ENCODE peak calls at places on chromosomes 4 and X, in nine cellular contexts. One of them, this sample, is unnamed.

GRCh38 chr4:126583509-126583908 is 1049.2 kb upstream of the INTU start:
- DNase-seq in suprapubic skin: no peak
- DNase-seq in neural crest cell: no peak
- DNase-seq in activated B cell treated with CpG ODN at 0.5 μM for 24 hours: no peak
- DNase-seq in cardiac muscle cell: peak
- DNase-seq in pancreas: no peak
- DNase-seq in omental fat pad: no peak
- DNase-seq in GM20000: no peak
- DNase-seq in Panc1: no peak
- DNase-seq in this sample: no peak

GRCh38 chr4:52051213-52051614 is at the start of gene SPATA18:
- DNase-seq in activated B cell treated with CpG ODN at 0.5 μM for 24 hours: no peak
- DNase-seq in cardiac muscle cell: peak
- DNase-seq in omental fat pad: no peak
- DNase-seq in pancreas: peak
- DNase-seq in suprapubic skin: peak
- DNase-seq in Panc1: no peak
- DNase-seq in GM20000: peak
- DNase-seq in neural crest cell: peak
- DNase-seq in this sample: no peak

GRCh38 chr4:151540728-151541437 is 131.9 kb downstream of the FHIP1A start:
- DNase-seq in Panc1: peak
- DNase-seq in suprapubic skin: no peak
- DNase-seq in omental fat pad: no peak
- DNase-seq in GM20000: no peak
- DNase-seq in pancreas: no peak
- DNase-seq in cardiac muscle cell: no peak
- DNase-seq in activated B cell treated with CpG ODN at 0.5 μM for 24 hours: no peak
- DNase-seq in neural crest cell: no peak
- DNase-seq in this sample: peak

GRCh38 chr4:25160714-25161598 is 707 bp upstream of the SEPSECS start:
- DNase-seq in activated B cell treated with CpG ODN at 0.5 μM for 24 hours: no peak
- DNase-seq in omental fat pad: no peak
- DNase-seq in neural crest cell: no peak
- DNase-seq in Panc1: no peak
- DNase-seq in suprapubic skin: no peak
- DNase-seq in pancreas: no peak
- DNase-seq in GM20000: no peak
- DNase-seq in cardiac muscle cell: no peak
- DNase-seq in this sample: no peak

GRCh38 chr4:141654098-141654497 is 17.7 kb downstream of the IL15 start:
- DNase-seq in pancreas: no peak
- DNase-seq in neural crest cell: peak
- DNase-seq in activated B cell treated with CpG ODN at 0.5 μM for 24 hours: no peak
- DNase-seq in GM20000: no peak
- DNase-seq in omental fat pad: no peak
- DNase-seq in cardiac muscle cell: peak
- DNase-seq in suprapubic skin: peak
- DNase-seq in Panc1: no peak
- DNase-seq in this sample: no peak

GRCh38 chr4:48913346-48913745 is 6.8 kb upstream of the OCIAD2 start:
- DNase-seq in GM20000: no peak
- DNase-seq in cardiac muscle cell: no peak
- DNase-seq in neural crest cell: no peak
- DNase-seq in pancreas: no peak
- DNase-seq in omental fat pad: no peak
- DNase-seq in Panc1: peak
- DNase-seq in activated B cell treated with CpG ODN at 0.5 μM for 24 hours: no peak
- DNase-seq in suprapubic skin: no peak
- DNase-seq in this sample: peak

GRCh38 chr4:43132010-43132582 is 239.6 kb downstream of the GRXCR1 start:
- DNase-seq in Panc1: no peak
- DNase-seq in omental fat pad: peak
- DNase-seq in GM20000: peak
- DNase-seq in activated B cell treated with CpG ODN at 0.5 μM for 24 hours: no peak
- DNase-seq in suprapubic skin: no peak
- DNase-seq in cardiac muscle cell: peak
- DNase-seq in neural crest cell: peak
- DNase-seq in pancreas: peak
- DNase-seq in this sample: peak

GRCh38 chr4:106763044-106763443 is 273.1 kb downstream of the DKK2 start:
- DNase-seq in Panc1: no peak
- DNase-seq in neural crest cell: no peak
- DNase-seq in GM20000: no peak
- DNase-seq in suprapubic skin: no peak
- DNase-seq in pancreas: no peak
- DNase-seq in omental fat pad: no peak
- DNase-seq in activated B cell treated with CpG ODN at 0.5 μM for 24 hours: no peak
- DNase-seq in cardiac muscle cell: peak
- DNase-seq in this sample: no peak

GRCh38 chr4:160372390-160372789 is 1269.5 kb downstream of the RAPGEF2 start:
- DNase-seq in GM20000: no peak
- DNase-seq in activated B cell treated with CpG ODN at 0.5 μM for 24 hours: no peak
- DNase-seq in pancreas: no peak
- DNase-seq in Panc1: no peak
- DNase-seq in cardiac muscle cell: no peak
- DNase-seq in omental fat pad: no peak
- DNase-seq in suprapubic skin: no peak
- DNase-seq in neural crest cell: no peak
- DNase-seq in this sample: no peak

GRCh38 chr4:160373911-160374310 is 1271.0 kb downstream of the RAPGEF2 start:
- DNase-seq in suprapubic skin: no peak
- DNase-seq in neural crest cell: no peak
- DNase-seq in activated B cell treated with CpG ODN at 0.5 μM for 24 hours: no peak
- DNase-seq in pancreas: no peak
- DNase-seq in cardiac muscle cell: no peak
- DNase-seq in omental fat pad: no peak
- DNase-seq in Panc1: no peak
- DNase-seq in GM20000: no peak
- DNase-seq in this sample: no peak

GRCh38 chr4:160371446-160371845 is 1268.6 kb downstream of the RAPGEF2 start:
- DNase-seq in activated B cell treated with CpG ODN at 0.5 μM for 24 hours: no peak
- DNase-seq in neural crest cell: no peak
- DNase-seq in suprapubic skin: no peak
- DNase-seq in Panc1: no peak
- DNase-seq in GM20000: no peak
- DNase-seq in omental fat pad: no peak
- DNase-seq in pancreas: no peak
- DNase-seq in cardiac muscle cell: no peak
- DNase-seq in this sample: no peak

GRCh38 chr4:160364217-160364616 is 1261.3 kb downstream of the RAPGEF2 start:
- DNase-seq in neural crest cell: no peak
- DNase-seq in Panc1: no peak
- DNase-seq in activated B cell treated with CpG ODN at 0.5 μM for 24 hours: no peak
- DNase-seq in GM20000: no peak
- DNase-seq in omental fat pad: no peak
- DNase-seq in cardiac muscle cell: no peak
- DNase-seq in pancreas: no peak
- DNase-seq in suprapubic skin: no peak
- DNase-seq in this sample: no peak

DNA sequence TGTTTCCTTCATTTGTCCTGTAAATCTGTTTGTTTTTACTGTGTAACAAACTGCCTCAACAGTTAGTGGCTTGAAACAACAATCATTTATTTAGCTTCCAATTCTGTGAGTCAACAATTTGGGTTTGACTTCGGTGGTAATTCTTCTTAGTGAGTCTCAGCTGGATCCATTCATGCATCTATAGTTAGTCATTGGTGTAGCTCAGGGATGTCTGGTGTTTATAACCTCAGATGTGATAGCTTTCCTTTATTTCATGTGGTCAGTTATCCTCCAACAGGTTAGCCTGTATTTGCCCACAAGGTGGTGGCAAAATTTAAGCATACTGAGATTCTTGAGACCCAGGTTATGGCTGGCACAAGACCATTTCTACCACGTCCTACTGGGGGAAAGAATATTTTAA is 1267.2 kb downstream of the RAPGEF2 start:
- DNase-seq in omental fat pad: no peak
- DNase-seq in pancreas: no peak
- DNase-seq in activated B cell treated with CpG ODN at 0.5 μM for 24 hours: no peak
- DNase-seq in cardiac muscle cell: no peak
- DNase-seq in suprapubic skin: no peak
- DNase-seq in GM20000: no peak
- DNase-seq in neural crest cell: no peak
- DNase-seq in Panc1: no peak
- DNase-seq in this sample: peak
- TF ChIP-seq CTCF in omental fat pad: no peak
- TF ChIP-seq CTCF in pancreas: no peak
- TF ChIP-seq CTCF in activated B cell treated with CpG ODN at 0.5 μM for 24 hours: no peak
- TF ChIP-seq CTCF in cardiac muscle cell: no peak
- TF ChIP-seq CTCF in suprapubic skin: no peak
- TF ChIP-seq CTCF in GM20000: no peak
- TF ChIP-seq CTCF in neural crest cell: no peak
- TF ChIP-seq CTCF in Panc1: no peak
- TF ChIP-seq CTCF in this sample: no peak

GRCh38 chrX:70134116-70134477 is 850 bp downstream of the IGBP1 start:
- DNase-seq in Panc1: no peak
- DNase-seq in cardiac muscle cell: peak
- DNase-seq in neural crest cell: no peak
- DNase-seq in suprapubic skin: no peak
- DNase-seq in GM20000: no peak
- DNase-seq in omental fat pad: no peak
- DNase-seq in activated B cell treated with CpG ODN at 0.5 μM for 24 hours: no peak
- DNase-seq in pancreas: no peak
- DNase-seq in this sample: no peak
- TF ChIP-seq CTCF in Panc1: no peak
- TF ChIP-seq CTCF in cardiac muscle cell: no peak
- TF ChIP-seq CTCF in neural crest cell: no peak
- TF ChIP-seq CTCF in suprapubic skin: no peak
- TF ChIP-seq CTCF in GM20000: no peak
- TF ChIP-seq CTCF in omental fat pad: no peak
- TF ChIP-seq CTCF in activated B cell treated with CpG ODN at 0.5 μM for 24 hours: no peak
- TF ChIP-seq CTCF in pancreas: no peak
- TF ChIP-seq CTCF in this sample: no peak

DNA sequence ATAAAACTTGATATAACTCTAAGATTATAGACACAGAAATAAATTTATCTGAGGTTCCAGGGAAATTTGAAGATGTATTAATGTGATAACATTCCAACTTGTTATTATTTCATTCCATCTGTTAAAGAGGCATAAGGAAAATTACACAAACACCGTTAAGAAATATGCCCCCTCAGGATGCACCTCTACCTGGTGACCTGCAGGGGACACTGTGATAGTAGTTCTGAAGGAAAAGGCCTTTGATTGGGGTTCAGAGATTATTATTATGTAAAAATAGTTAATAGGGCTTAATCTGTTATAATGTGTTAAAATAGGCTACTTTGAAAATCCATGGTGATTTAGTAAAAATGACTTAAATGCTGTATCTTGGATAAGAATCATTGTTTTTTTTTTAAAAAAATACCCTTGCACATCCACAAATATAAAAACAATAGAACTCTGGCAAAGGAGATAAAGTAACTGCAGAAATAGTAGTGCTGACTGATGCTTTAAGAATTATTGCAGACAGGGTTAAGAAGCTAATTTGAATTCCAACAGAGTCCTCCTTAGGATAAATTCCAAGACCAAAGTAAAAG is 6.1 kb upstream of the ABRAXAS1 start:
- DNase-seq in cardiac muscle cell: peak
- DNase-seq in GM20000: peak
- DNase-seq in activated B cell treated with CpG ODN at 0.5 μM for 24 hours: no peak
- DNase-seq in omental fat pad: no peak
- DNase-seq in suprapubic skin: no peak
- DNase-seq in Panc1: peak
- DNase-seq in neural crest cell: no peak
- DNase-seq in pancreas: no peak
- DNase-seq in this sample: no peak
- TF ChIP-seq CTCF in cardiac muscle cell: peak
- TF ChIP-seq CTCF in GM20000: peak
- TF ChIP-seq CTCF in activated B cell treated with CpG ODN at 0.5 μM for 24 hours: peak
- TF ChIP-seq CTCF in omental fat pad: no peak
- TF ChIP-seq CTCF in suprapubic skin: no peak
- TF ChIP-seq CTCF in Panc1: peak
- TF ChIP-seq CTCF in neural crest cell: peak
- TF ChIP-seq CTCF in pancreas: peak
- TF ChIP-seq CTCF in this sample: peak

GRCh38 chr4:17476811-17477210 is 35.1 kb downstream of the QDPR start:
- DNase-seq in cardiac muscle cell: no peak
- DNase-seq in omental fat pad: no peak
- DNase-seq in neural crest cell: no peak
- DNase-seq in suprapubic skin: no peak
- DNase-seq in GM20000: no peak
- DNase-seq in activated B cell treated with CpG ODN at 0.5 μM for 24 hours: no peak
- DNase-seq in Panc1: no peak
- DNase-seq in pancreas: no peak
- DNase-seq in this sample: no peak
- TF ChIP-seq CTCF in cardiac muscle cell: no peak
- TF ChIP-seq CTCF in omental fat pad: no peak
- TF ChIP-seq CTCF in neural crest cell: no peak
- TF ChIP-seq CTCF in suprapubic skin: no peak
- TF ChIP-seq CTCF in GM20000: no peak
- TF ChIP-seq CTCF in activated B cell treated with CpG ODN at 0.5 μM for 24 hours: no peak
- TF ChIP-seq CTCF in Panc1: no peak
- TF ChIP-seq CTCF in pancreas: no peak
- TF ChIP-seq CTCF in this sample: no peak

GRCh38 chrX:23626651-23627050 is 40.6 kb upstream of the PRDX4 start:
- DNase-seq in omental fat pad: no peak
- DNase-seq in cardiac muscle cell: no peak
- DNase-seq in neural crest cell: no peak
- DNase-seq in pancreas: no peak
- DNase-seq in activated B cell treated with CpG ODN at 0.5 μM for 24 hours: no peak
- DNase-seq in GM20000: no peak
- DNase-seq in Panc1: no peak
- DNase-seq in suprapubic skin: no peak
- DNase-seq in this sample: no peak
- TF ChIP-seq CTCF in omental fat pad: no peak
- TF ChIP-seq CTCF in cardiac muscle cell: no peak
- TF ChIP-seq CTCF in neural crest cell: no peak
- TF ChIP-seq CTCF in pancreas: no peak
- TF ChIP-seq CTCF in activated B cell treated with CpG ODN at 0.5 μM for 24 hours: no peak
- TF ChIP-seq CTCF in GM20000: peak
- TF ChIP-seq CTCF in Panc1: peak
- TF ChIP-seq CTCF in suprapubic skin: no peak
- TF ChIP-seq CTCF in this sample: peak